ENCODE peak calls at places on chromosomes 13 and 19, in nine cellular contexts. One of them, this sample, is unnamed.

GRCh38 chr19:56834564-56835375 is 5.8 kb downstream of the PEG3 start:
- DNase-seq in cardiac fibroblast: no peak
- DNase-seq in HT-29: no peak
- DNase-seq in lower leg skin: no peak
- DNase-seq in NCI-H774: no peak
- DNase-seq in hippocampal formation: no peak
- DNase-seq in tibial nerve: no peak
- DNase-seq in H9: no peak
- DNase-seq in colonic mucosa: no peak
- DNase-seq in this sample: no peak

GRCh38 chr19:4970558-4971423 is 1.9 kb downstream of the KDM4B start:
- DNase-seq in cardiac fibroblast: peak; percentile 27
- DNase-seq in HT-29: peak; percentile 20
- DNase-seq in lower leg skin: no peak
- DNase-seq in NCI-H774: no peak
- DNase-seq in hippocampal formation: no peak
- DNase-seq in tibial nerve: no peak
- DNase-seq in H9: no peak
- DNase-seq in colonic mucosa: peak; percentile 49
- DNase-seq in this sample: no peak

GRCh38 chr19:43997631-43998290 is 5.0 kb upstream of the ZNF230 start:
- DNase-seq in cardiac fibroblast: peak; percentile 18
- DNase-seq in HT-29: no peak
- DNase-seq in lower leg skin: no peak
- DNase-seq in NCI-H774: no peak
- DNase-seq in hippocampal formation: no peak
- DNase-seq in tibial nerve: no peak
- DNase-seq in H9: no peak
- DNase-seq in colonic mucosa: no peak
- DNase-seq in this sample: no peak

GRCh38 chr19:30879225-30879624 is 470.0 kb downstream of the TSHZ3 start:
- DNase-seq in cardiac fibroblast: no peak
- DNase-seq in HT-29: no peak
- DNase-seq in lower leg skin: peak; percentile 40
- DNase-seq in NCI-H774: no peak
- DNase-seq in hippocampal formation: no peak
- DNase-seq in tibial nerve: no peak
- DNase-seq in H9: peak; percentile 6
- DNase-seq in colonic mucosa: no peak
- DNase-seq in this sample: no peak

GRCh38 chr19:53971608-53972007 is 8.9 kb downstream of the CACNG8 start:
- DNase-seq in cardiac fibroblast: no peak
- DNase-seq in HT-29: no peak
- DNase-seq in lower leg skin: no peak
- DNase-seq in NCI-H774: no peak
- DNase-seq in hippocampal formation: no peak
- DNase-seq in tibial nerve: no peak
- DNase-seq in H9: peak; percentile 45
- DNase-seq in colonic mucosa: no peak
- DNase-seq in this sample: no peak

GRCh38 chr13:33884506-33885221 is 66.7 kb downstream of the RFC3 start:
- DNase-seq in cardiac fibroblast: peak; percentile 5
- DNase-seq in HT-29: no peak
- DNase-seq in lower leg skin: no peak
- DNase-seq in NCI-H774: no peak
- DNase-seq in hippocampal formation: no peak
- DNase-seq in tibial nerve: no peak
- DNase-seq in H9: no peak
- DNase-seq in colonic mucosa: no peak
- DNase-seq in this sample: peak; percentile 52

GRCh38 chr13:92948034-92948433 is 278.6 kb upstream of the GPC6 start:
- DNase-seq in cardiac fibroblast: no peak
- DNase-seq in HT-29: no peak
- DNase-seq in lower leg skin: no peak
- DNase-seq in NCI-H774: no peak
- DNase-seq in hippocampal formation: no peak
- DNase-seq in tibial nerve: no peak
- DNase-seq in H9: no peak
- DNase-seq in colonic mucosa: no peak
- DNase-seq in this sample: no peak

GRCh38 chr19:33459220-33459619 is 62.4 kb downstream of the PEPD start:
- DNase-seq in cardiac fibroblast: no peak
- DNase-seq in HT-29: no peak
- DNase-seq in lower leg skin: peak; percentile 66
- DNase-seq in NCI-H774: no peak
- DNase-seq in hippocampal formation: no peak
- DNase-seq in tibial nerve: no peak
- DNase-seq in H9: peak; percentile 8
- DNase-seq in colonic mucosa: no peak
- DNase-seq in this sample: no peak

GRCh38 chr13:98222081-98222554 is 45.0 kb upstream of the RNF113B start:
- DNase-seq in cardiac fibroblast: peak; percentile 43
- DNase-seq in HT-29: no peak
- DNase-seq in lower leg skin: no peak
- DNase-seq in NCI-H774: no peak
- DNase-seq in hippocampal formation: no peak
- DNase-seq in tibial nerve: no peak
- DNase-seq in H9: no peak
- DNase-seq in colonic mucosa: peak; percentile 29
- DNase-seq in this sample: peak; percentile 73

GRCh38 chr19:39408392-39409206 is 2.0 kb downstream of the ZFP36 start:
- DNase-seq in cardiac fibroblast: peak; percentile 78
- DNase-seq in HT-29: no peak
- DNase-seq in lower leg skin: no peak
- DNase-seq in NCI-H774: no peak
- DNase-seq in hippocampal formation: no peak
- DNase-seq in tibial nerve: no peak
- DNase-seq in H9: no peak
- DNase-seq in colonic mucosa: peak; percentile 57
- DNase-seq in this sample: no peak

GRCh38 chr19:52584686-52585085 is 14.6 kb downstream of the ZNF701 start:
- DNase-seq in cardiac fibroblast: no peak
- DNase-seq in HT-29: no peak
- DNase-seq in lower leg skin: no peak
- DNase-seq in NCI-H774: no peak
- DNase-seq in hippocampal formation: no peak
- DNase-seq in tibial nerve: no peak
- DNase-seq in H9: peak; percentile 39
- DNase-seq in colonic mucosa: no peak
- DNase-seq in this sample: no peak